ENCODE peak calls at places on chromosomes 5 and 9, in four cellular contexts. Y is islet precursor cell, J is NCI-H2107, S is AG04450. E is an unnamed sample.

GRCh38 chr9:72365525-72366256 is 683 bp upstream of the ZFAND5 start:
- DNase-seq in J (no peak), S (peak; percentile 60), Y (peak; percentile 86), E (peak; percentile 90)

GRCh38 chr9:113705938-113706519 is 170.1 kb upstream of the ZNF618 start:
- DNase-seq in J (no peak), Y (peak; percentile 43), S (no peak), E (peak; percentile 96)

GRCh38 chr5:145908206-145908945 is 28.0 kb upstream of the SH3RF2 start:
- DNase-seq in S (no peak), Y (no peak), J (no peak), E (peak; percentile 58)

GRCh38 chr5:66144074-66144798 is at the start of gene SREK1:
- DNase-seq in J (peak; percentile 75), S (peak; percentile 77), Y (peak; percentile 95), E (peak; percentile 96)

GRCh38 chr5:93141969-93142368 is 439.1 kb downstream of the NR2F1-AS1 start:
- DNase-seq in J (no peak), Y (no peak), S (no peak), E (no peak)

GRCh38 chr5:145776886-145777285 is 58.3 kb downstream of the PRELID2 start:
- DNase-seq in J (no peak), S (peak; percentile 11), Y (no peak), E (no peak)

GRCh38 chr5:172591636-172592035 is 49.4 kb upstream of the NEURL1B start:
- DNase-seq in J (no peak), Y (no peak), S (no peak), E (no peak)

GRCh38 chr9:104868687-104869404 is 59.1 kb downstream of the ABCA1 start:
- DNase-seq in J (peak; percentile 61), Y (peak; percentile 91), S (peak; percentile 78), E (peak; percentile 92)

GRCh38 chr9:116361558-116361957 is 208.0 kb downstream of the PAPPA start:
- DNase-seq in J (no peak), S (no peak), Y (no peak), E (no peak)

GRCh38 chr5:13976867-13977479 is 32.5 kb upstream of the DNAH5 start:
- DNase-seq in S (no peak), Y (no peak), J (peak; percentile 14), E (peak; percentile 68)

GRCh38 chr5:121121786-121122185 is 657.7 kb downstream of the PRR16 start:
- DNase-seq in S (no peak), J (no peak), Y (no peak), E (peak; percentile 65)

GRCh38 chr5:72166070-72166979 is 59.0 kb downstream of the MAP1B start:
- DNase-seq in Y (no peak), S (no peak), J (peak; percentile 58), E (peak; percentile 84)

GRCh38 chr5:139601429-139601828 is 40.3 kb downstream of the UBE2D2 start:
- DNase-seq in Y (no peak), J (no peak), S (no peak), E (no peak)

E was measured in mesendoderm.